ENCODE peak calls at places on chromosomes 13 and 19, in eight cellular contexts. C is activated CD4-positive, alpha-beta T cell treated with anti-CD3 and anti-CD28 coated beads for 1 hour; L is ascending aorta; S is upper lobe of right lung; F is germinal center; H is AG10803; R is SK-MEL-5; P is KG1. W is an unnamed sample.

GRCh38 chr19:45826934-45827333 is 11.8 kb upstream of the RSPH6A start:
- DNase-seq in C (no peak), L (no peak), S (no peak), F (no peak), H (no peak), R (no peak), P (no peak), W (no peak)

GRCh38 chr19:3336680-3337523 is 29.5 kb upstream of the NFIC start:
- DNase-seq in C (no peak), L (peak; percentile 97), S (peak; percentile 96), F (no peak), H (peak; percentile 60), R (no peak), P (no peak), W (peak; percentile 62)

GRCh38 chr13:50072676-50073075 is 57.4 kb downstream of the KCNRG start:
- DNase-seq in C (no peak), L (no peak), S (no peak), F (no peak), H (no peak), R (no peak), P (no peak), W (no peak)

GRCh38 chr13:38636756-38637155 is 50.1 kb upstream of the FREM2 start:
- DNase-seq in C (no peak), L (no peak), S (no peak), F (no peak), H (no peak), R (no peak), P (no peak), W (peak; percentile 85)

GRCh38 chr19:41434450-41434849 is 5.3 kb downstream of the DMAC2 start:
- DNase-seq in C (no peak), L (no peak), S (no peak), F (no peak), H (no peak), R (no peak), P (no peak), W (no peak)

GRCh38 chr13:30112602-30113435 is 194.5 kb downstream of the KATNAL1 start:
- DNase-seq in C (peak; percentile 64), L (peak; percentile 88), S (peak; percentile 88), F (peak; percentile 84), H (peak; percentile 95), R (peak; percentile 99), P (peak; percentile 39), W (peak; percentile 74)

GRCh38 chr19:28960986-28961705 is 251.8 kb downstream of the UQCRFS1 start:
- DNase-seq in C (no peak), L (no peak), S (no peak), F (no peak), H (peak; percentile 77), R (no peak), P (no peak), W (no peak)

GRCh38 chr13:64718116-64718515 is 2512.0 kb downstream of the PCDH9 start:
- DNase-seq in C (no peak), L (no peak), S (no peak), F (no peak), H (no peak), R (no peak), P (no peak), W (no peak)

GRCh38 chr13:33918199-33918932 is 100.4 kb downstream of the RFC3 start:
- DNase-seq in C (no peak), L (no peak), S (no peak), F (no peak), H (peak; percentile 86), R (no peak), P (no peak), W (no peak)

GRCh38 chr19:57803594-57804325 is 11.0 kb downstream of the ZNF552 start:
- DNase-seq in C (no peak), L (no peak), S (peak; percentile 63), F (no peak), H (peak; percentile 97), R (no peak), P (no peak), W (no peak)

GRCh38 chr19:35352448-35353304 is 5.0 kb downstream of the FFAR1 start:
- DNase-seq in C (peak; percentile 50), L (peak; percentile 72), S (peak; percentile 76), F (peak; percentile 81), H (peak; percentile 69), R (peak; percentile 87), P (peak; percentile 66), W (peak; percentile 93)

GRCh38 chr13:55497486-55497885 is 1643.2 kb upstream of the PRR20A start:
- DNase-seq in C (no peak), L (no peak), S (no peak), F (no peak), H (no peak), R (no peak), P (no peak), W (no peak)

GRCh38 chr13:96053003-96053703 is at the start of gene UGGT2:
- DNase-seq in C (no peak), L (peak; percentile 96), S (peak; percentile 98), F (peak; percentile 78), H (peak; percentile 94), R (peak; percentile 93), P (peak; percentile 39), W (peak; percentile 89)

GRCh38 chr13:63517376-63517775 is 2101.7 kb upstream of the PCDH20 start:
- DNase-seq in C (no peak), L (no peak), S (no peak), F (no peak), H (peak; percentile 75), R (peak; percentile 55), P (no peak), W (no peak)

GRCh38 chr13:30193279-30194234 is 113.8 kb downstream of the KATNAL1 start:
- DNase-seq in C (no peak), L (no peak), S (no peak), F (no peak), H (no peak), R (no peak), P (no peak), W (no peak)

GRCh38 chr19:1112254-1113208 is 8.7 kb downstream of the GPX4 start:
- DNase-seq in C (no peak), L (no peak), S (peak; percentile 85), F (no peak), H (no peak), R (no peak), P (no peak), W (no peak)

GRCh38 chr13:37869756-37870488 is at the start of gene TRPC4:
- DNase-seq in C (no peak), L (peak; percentile 64), S (peak; percentile 60), F (no peak), H (peak; percentile 80), R (peak; percentile 15), P (no peak), W (peak; percentile 68)

GRCh38 chr19:10235003-10235402 is 3.9 kb upstream of the S1PR2 start:
- DNase-seq in C (no peak), L (no peak), S (no peak), F (no peak), H (no peak), R (no peak), P (no peak), W (no peak)

GRCh38 chr13:37369618-37370017 is 228.9 kb downstream of the POSTN start:
- DNase-seq in C (no peak), L (no peak), S (no peak), F (no peak), H (no peak), R (no peak), P (no peak), W (no peak)

GRCh38 chr13:36038785-36039415 is 92.3 kb downstream of the DCLK1 start:
- DNase-seq in C (no peak), L (no peak), S (no peak), F (no peak), H (no peak), R (peak; percentile 72), P (no peak), W (no peak)

GRCh38 chr13:23289917-23290357 is 109.2 kb downstream of the SGCG start:
- DNase-seq in C (no peak), L (no peak), S (no peak), F (no peak), H (peak; percentile 45), R (peak; percentile 33), P (no peak), W (peak; percentile 22)

W was measured in NCI-H345.